ENCODE peak calls at places on chromosomes 16 and 17, in ten cellular contexts. R is kidney glomerular epithelial cell; I is small intestine; J is GM04503; M is activated effector memory CD4-positive, alpha-beta T cell treated with anti-CD3 and anti-CD28 coated beads, Interleukin-2, amount 50 U/mL, for 16 hours; V is tibial artery; Z is neural crest cell; F is stromal cell of bone marrow; G is T-cell; A is ELR. W is an unnamed sample.

GRCh38 chr16:11095935-11096334 is 151.6 kb downstream of the CLEC16A start:
- DNase-seq in G (no peak), Z (no peak), R (no peak), A (no peak), M (peak), J (no peak), F (no peak), I (no peak), V (no peak), W (no peak)

GRCh38 chr16:49862694-49863093 is 6.8 kb upstream of the ZNF423 start:
- DNase-seq in A (no peak), J (no peak), Z (no peak), G (no peak), M (no peak), R (no peak), V (no peak), I (no peak), F (no peak), W (no peak)

GRCh38 chr17:66783656-66784381 is 51.1 kb upstream of the CACNG5 start:
- DNase-seq in I (no peak), Z (no peak), V (no peak), F (no peak), G (no peak), R (no peak), J (no peak), A (no peak), M (no peak), W (no peak)

GRCh38 chr16:2716948-2717347 is 3.1 kb downstream of the PRSS27 start:
- DNase-seq in G (no peak), R (no peak), V (no peak), M (no peak), Z (no peak), A (no peak), J (no peak), I (no peak), F (no peak), W (no peak)

GRCh38 chr17:35588196-35588920 is 1.2 kb downstream of the AP2B1 start:
- DNase-seq in J (no peak), A (peak), M (no peak), R (peak), Z (no peak), G (no peak), I (peak), F (no peak), V (no peak), W (no peak)

GRCh38 chr16:6211644-6212043 is 1114.0 kb upstream of the EEF2KMT start:
- DNase-seq in A (no peak), R (no peak), M (no peak), J (no peak), V (no peak), Z (no peak), F (no peak), G (no peak), I (no peak), W (no peak)

GRCh38 chr16:80902306-80903154 is 98.1 kb upstream of the CDYL2 start:
- DNase-seq in G (no peak), R (no peak), M (no peak), F (no peak), J (no peak), Z (no peak), I (peak), A (no peak), V (no peak), W (no peak)

GRCh38 chr17:21078056-21078825 is 35.4 kb upstream of the USP22 start:
- DNase-seq in Z (no peak), M (no peak), J (no peak), V (no peak), G (no peak), I (no peak), A (no peak), F (no peak), R (no peak), W (no peak)

GRCh38 chr17:68598074-68598473 is 3.1 kb downstream of the FAM20A start:
- DNase-seq in R (no peak), I (no peak), G (no peak), F (no peak), Z (no peak), J (no peak), V (no peak), A (no peak), M (no peak), W (no peak)

GRCh38 chr16:21076186-21076883 is 74.3 kb downstream of the DNAH3 start:
- DNase-seq in F (no peak), G (no peak), Z (no peak), I (peak), R (no peak), M (no peak), V (no peak), A (no peak), J (no peak), W (no peak)

GRCh38 chr17:77432791-77433190 is 292.0 kb downstream of the SEC14L1 start:
- DNase-seq in V (no peak), Z (no peak), A (no peak), F (no peak), I (no peak), R (no peak), G (no peak), M (no peak), J (no peak), W (no peak)

GRCh38 chr17:40664582-40665333 is at the start of gene KRT222:
- DNase-seq in G (no peak), M (no peak), J (no peak), I (peak), F (no peak), A (peak), V (no peak), Z (no peak), R (no peak), W (no peak)

GRCh38 chr17:1865252-1866037 is 35.6 kb downstream of the RPA1 start:
- DNase-seq in A (peak), G (peak), R (peak), J (no peak), V (no peak), Z (no peak), I (peak), M (peak), F (no peak), W (no peak)

W was measured in GM04504.